ENCODE peak calls at places on chromosomes 12 and 14, in six cellular contexts. M is WTC11, W is left colon, C is SW480, I is WERI-Rb-1, Z is ACHN. L is an unnamed sample.

GRCh38 chr14:49972840-49973239 is 80.0 kb downstream of the ARF6 start:
- DNase-seq in M (no peak), I (no peak), W (peak; percentile 80), C (peak; percentile 84), Z (peak; percentile 86), L (peak; percentile 60)

GRCh38 chr12:57936513-57936883 is 4.9 kb upstream of the ATP23 start:
- DNase-seq in W (no peak), Z (no peak), C (no peak), M (no peak), I (no peak), L (no peak)

GRCh38 chr14:37594916-37595808 is at the start of the genes FOXA1 and TTC6:
- DNase-seq in M (peak; percentile 64), W (peak; percentile 76), I (peak; percentile 30), C (peak; percentile 71), Z (peak; percentile 63), L (no peak)

GRCh38 chr12:6038160-6038559 is 86.3 kb downstream of the VWF start:
- DNase-seq in W (peak; percentile 46), I (peak; percentile 86), M (peak; percentile 84), Z (peak; percentile 96), C (peak; percentile 80), L (no peak)

GRCh38 chr14:92744198-92744597 is 4.2 kb downstream of the LGMN start:
- DNase-seq in I (no peak), M (no peak), C (no peak), W (no peak), Z (no peak), L (no peak)

GRCh38 chr14:28813810-28814209 is 47.2 kb downstream of the FOXG1 start:
- DNase-seq in Z (no peak), C (no peak), M (no peak), W (no peak), I (no peak), L (no peak)

GRCh38 chr12:91189526-91189925 is 6.9 kb upstream of the DCN start:
- DNase-seq in M (no peak), W (no peak), Z (peak; percentile 45), I (no peak), C (no peak), L (no peak)

GRCh38 chr12:104412681-104413080 is 44.1 kb upstream of the CHST11 start:
- DNase-seq in Z (no peak), C (no peak), W (no peak), M (no peak), I (no peak), L (no peak)

GRCh38 chr12:79991586-79991985 is 56.7 kb upstream of the PPP1R12A start:
- DNase-seq in I (no peak), W (no peak), Z (no peak), M (no peak), C (no peak), L (no peak)

GRCh38 chr12:65232490-65233077 is 45.9 kb upstream of the MSRB3 start:
- DNase-seq in C (peak; percentile 11), M (no peak), Z (peak; percentile 62), I (no peak), W (no peak), L (no peak)

GRCh38 chr12:117119592-117120198 is 20.5 kb upstream of the TESC start:
- DNase-seq in C (no peak), Z (peak; percentile 63), W (no peak), I (peak; percentile 63), M (peak; percentile 69), L (no peak)

GRCh38 chr14:85310491-85311272 is 219.3 kb upstream of the FLRT2 start:
- DNase-seq in C (no peak), M (no peak), I (no peak), W (no peak), Z (no peak), L (no peak)

GRCh38 chr14:103546651-103547454 is 15.6 kb downstream of the BAG5 start:
- DNase-seq in C (peak; percentile 66), I (peak; percentile 83), M (peak; percentile 94), Z (peak; percentile 45), W (peak; percentile 66), L (no peak)

GRCh38 chr12:122062832-122063690 is 15.5 kb upstream of the MLXIP start:
- DNase-seq in C (peak; percentile 56), Z (peak; percentile 74), M (no peak), I (no peak), W (peak; percentile 86), L (no peak)

GRCh38 chr12:110641512-110641911 is 27.6 kb downstream of the TCTN1 start:
- DNase-seq in Z (no peak), I (peak; percentile 73), M (peak; percentile 29), C (no peak), W (no peak), L (no peak)

GRCh38 chr12:79327465-79327864 is 363.3 kb downstream of the PAWR start:
- DNase-seq in Z (no peak), M (no peak), W (no peak), C (no peak), I (no peak), L (no peak)

GRCh38 chr12:67649165-67650126 is 901 bp downstream of the DYRK2 start:
- DNase-seq in C (no peak), W (peak; percentile 51), M (peak; percentile 53), Z (peak; percentile 32), I (peak; percentile 26), L (no peak)

GRCh38 chr12:88579941-88580871 is at the start of gene KITLG:
- DNase-seq in I (peak; percentile 56), C (peak; percentile 83), W (peak; percentile 85), M (peak; percentile 85), Z (peak; percentile 95), L (peak; percentile 77)

GRCh38 chr14:52054678-52055077 is 14.2 kb downstream of the NID2 start:
- DNase-seq in M (no peak), I (no peak), Z (no peak), C (no peak), W (no peak), L (no peak)

GRCh38 chr14:89266754-89267153 is 150.3 kb downstream of the FOXN3 start:
- DNase-seq in M (no peak), W (no peak), Z (no peak), C (no peak), I (no peak), L (no peak)

GRCh38 chr14:91173867-91174266 is 60.0 kb downstream of the DGLUCY start:
- DNase-seq in I (peak; percentile 64), Z (no peak), M (no peak), C (no peak), W (no peak), L (no peak)

GRCh38 chr14:50395448-50395847 is 1.2 kb downstream of the CDKL1 start:
- DNase-seq in M (no peak), W (peak; percentile 45), C (no peak), I (no peak), Z (no peak), L (no peak)

GRCh38 chr12:62604856-62605255 is 138.2 kb downstream of the MON2 start:
- DNase-seq in C (no peak), Z (peak; percentile 29), M (no peak), W (no peak), I (no peak), L (no peak)

GRCh38 chr14:84250863-84251262 is 1279.1 kb upstream of the FLRT2 start:
- DNase-seq in M (no peak), Z (no peak), W (no peak), I (no peak), C (no peak), L (no peak)

GRCh38 chr12:3295648-3296408 is 195.2 kb upstream of the PRMT8 start:
- DNase-seq in C (no peak), W (no peak), I (peak; percentile 61), Z (no peak), M (no peak), L (no peak)

GRCh38 chr14:79540394-79540793 is 670.9 kb downstream of the DIO2 start:
- DNase-seq in Z (no peak), W (no peak), I (no peak), C (no peak), M (no peak), L (no peak)

GRCh38 chr12:116333402-116333801 is 55.9 kb upstream of the MED13L start:
- DNase-seq in C (no peak), W (no peak), I (no peak), M (no peak), Z (no peak), L (no peak)

GRCh38 chr12:46803517-46803916 is 22.3 kb downstream of the SLC38A4 start:
- DNase-seq in M (no peak), I (no peak), C (no peak), Z (no peak), W (no peak), L (no peak)

GRCh38 chr12:103800252-103800771 is 40.7 kb downstream of the NT5DC3 start:
- DNase-seq in W (peak; percentile 50), M (no peak), C (no peak), Z (no peak), I (no peak), L (peak; percentile 63)

GRCh38 chr14:97709552-97709951 is 912.4 kb downstream of the VRK1 start:
- DNase-seq in M (no peak), C (no peak), Z (no peak), W (no peak), I (no peak), L (no peak)

GRCh38 chr12:12305568-12306300 is 38.9 kb upstream of the LRP6 start:
- DNase-seq in W (no peak), I (no peak), M (no peak), C (no peak), Z (no peak), L (no peak)

GRCh38 chr12:30599631-30600030 is 96.0 kb downstream of the IPO8 start:
- DNase-seq in Z (no peak), W (no peak), M (no peak), I (no peak), C (peak; percentile 86), L (peak; percentile 13)